ENCODE peak calls at places on chromosomes 12 and 14, in eight cellular contexts. L is stomach; C is right atrium auricular region; N is Panc1; J is psoas muscle; P is thyroid gland; U is mammary epithelial cell; W is CD8-positive, alpha-beta T cell. T is an unnamed sample. For H3K4me1, the result is how much of the 10 kb centered on the place peaks cover.

GRCh38 chr14:99576761-99577705 is 27.0 kb downstream of the CCDC85C start:
- DNase-seq in J (no peak), L (no peak), C (no peak), W (no peak), P (peak), N (no peak), U (no peak), T (no peak)

GRCh38 chr14:66361013-66361412 is 125.2 kb upstream of the CCDC196 start:
- DNase-seq in P (no peak), C (no peak), W (no peak), U (no peak), L (no peak), N (no peak), J (no peak), T (no peak)

GRCh38 chr14:103126088-103126872 is 3.0 kb downstream of the TNFAIP2 start:
- DNase-seq in J (peak), N (no peak), C (no peak), U (no peak), L (no peak), P (no peak), W (no peak), T (peak)

GRCh38 chr12:13229504-13229903 is 33.0 kb downstream of the EMP1 start:
- DNase-seq in J (no peak), P (no peak), W (no peak), N (no peak), C (no peak), L (no peak), U (no peak), T (no peak)

GRCh38 chr14:24351517-24351916 is 11.7 kb upstream of the RIPK3 start:
- DNase-seq in P (peak), L (no peak), W (no peak), N (no peak), U (peak), J (no peak), C (no peak), T (no peak)

GRCh38 chr12:123132951-123133619 is 17.8 kb downstream of the PITPNM2 start:
- DNase-seq in J (no peak), L (no peak), U (no peak), N (no peak), P (no peak), W (no peak), C (no peak), T (no peak)

GRCh38 chr12:42759622-42760273 is 170.2 kb upstream of the PRICKLE1 start:
- DNase-seq in J (peak), P (peak), C (peak), L (peak), W (no peak), U (no peak), N (no peak), T (peak)

GRCh38 chr14:69850086-69850735 is 29.0 kb upstream of the SMOC1 start:
- DNase-seq in N (no peak), J (peak), C (no peak), U (no peak), L (no peak), W (no peak), P (no peak), T (no peak)

GRCh38 chr12:48078901-48079300 is 27.0 kb downstream of the SENP1 start:
- DNase-seq in C (no peak), W (no peak), J (no peak), N (no peak), U (peak), P (no peak), L (no peak), T (no peak)

GRCh38 chr14:55530464-55530863 is 49.5 kb upstream of the KTN1 start:
- DNase-seq in L (no peak), J (no peak), W (no peak), U (no peak), C (no peak), N (no peak), P (no peak), T (no peak)

GRCh38 chr12:58416211-58416610 is 474.8 kb downstream of the ATP23 start:
- DNase-seq in L (no peak), U (peak), C (no peak), P (no peak), N (no peak), J (no peak), W (no peak), T (no peak)

DNA sequence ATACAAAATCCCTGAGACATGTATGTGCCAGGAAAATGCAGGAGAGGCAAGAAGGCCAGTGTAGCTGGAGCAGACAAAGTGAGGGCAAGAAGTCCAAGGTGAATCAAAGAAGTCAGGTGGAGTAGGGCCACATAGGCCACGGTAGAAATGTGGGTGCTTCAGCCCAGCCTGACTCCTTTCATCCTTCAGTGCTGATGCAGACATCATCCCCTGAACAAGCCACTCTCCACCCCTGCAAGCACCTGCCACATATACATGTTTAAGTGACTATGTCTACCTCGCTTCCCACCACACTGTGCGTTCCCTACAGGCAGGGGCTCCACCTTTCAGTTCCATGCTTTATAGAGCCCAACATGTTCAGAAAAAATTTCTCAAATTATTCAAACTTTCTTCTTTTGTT is 11.7 kb downstream of the SLC7A7 start:
- DNase-seq in N (no peak), W (no peak), U (no peak), P (no peak), J (no peak), C (no peak), L (no peak), T (no peak)
- H3K27ac ChIP-seq in N (no peak), W (no peak), U (no peak), P (no peak), J (no peak), C (no peak), L (no peak), T (no peak)

GRCh38 chr14:61563162-61563511 is 132.2 kb upstream of the HIF1A start:
- DNase-seq in P (no peak), J (no peak), U (no peak), C (peak), N (no peak), L (no peak), W (no peak), T (no peak)

GRCh38 chr14:61561144-61561543 is 134.2 kb upstream of the HIF1A start:
- DNase-seq in C (no peak), L (no peak), P (no peak), N (no peak), J (no peak), U (no peak), W (no peak), T (no peak)

GRCh38 chr14:61561657-61562276 is 133.5 kb upstream of the HIF1A start:
- DNase-seq in N (no peak), P (peak), J (peak), C (peak), W (no peak), L (peak), U (peak), T (peak)

GRCh38 chr14:61563880-61564622 is 131.3 kb upstream of the HIF1A start:
- DNase-seq in L (no peak), U (no peak), N (no peak), P (no peak), W (no peak), C (peak), J (no peak), T (no peak)

GRCh38 chr14:61562321-61563161 is 132.8 kb upstream of the HIF1A start:
- DNase-seq in N (no peak), U (peak), P (no peak), C (peak), W (no peak), L (no peak), J (no peak), T (no peak)
- H3K4me1 ChIP-seq in N (under half), U (half or more), P (half or more), C (under half), W (under half), L (under half), J (under half), T (under half)

GRCh38 chr14:68770553-68771286 is 22.1 kb downstream of the ZFP36L1 start:
- DNase-seq in J (peak), P (no peak), L (no peak), W (no peak), U (no peak), C (no peak), N (no peak), T (no peak)
- TF ChIP-seq CTCF in J (no peak), P (no peak), L (no peak), W (no peak), U (no peak), C (no peak), N (no peak), T (no peak)

GRCh38 chr14:104739026-104739425 is 13.9 kb upstream of the SIVA1 start:
- DNase-seq in N (no peak), C (no peak), W (no peak), L (no peak), U (no peak), P (no peak), J (no peak), T (peak)

GRCh38 chr14:104738375-104739019 is 14.4 kb upstream of the SIVA1 start:
- DNase-seq in J (no peak), N (no peak), W (no peak), C (no peak), L (no peak), U (no peak), P (no peak), T (no peak)

GRCh38 chr14:104741803-104742251 is 11.1 kb upstream of the SIVA1 start:
- DNase-seq in W (no peak), U (no peak), L (no peak), N (no peak), C (no peak), J (peak), P (no peak), T (no peak)

GRCh38 chr14:104741108-104741802 is 11.7 kb upstream of the SIVA1 start:
- DNase-seq in P (no peak), C (no peak), W (no peak), U (no peak), N (no peak), J (peak), L (no peak), T (peak)

DNA sequence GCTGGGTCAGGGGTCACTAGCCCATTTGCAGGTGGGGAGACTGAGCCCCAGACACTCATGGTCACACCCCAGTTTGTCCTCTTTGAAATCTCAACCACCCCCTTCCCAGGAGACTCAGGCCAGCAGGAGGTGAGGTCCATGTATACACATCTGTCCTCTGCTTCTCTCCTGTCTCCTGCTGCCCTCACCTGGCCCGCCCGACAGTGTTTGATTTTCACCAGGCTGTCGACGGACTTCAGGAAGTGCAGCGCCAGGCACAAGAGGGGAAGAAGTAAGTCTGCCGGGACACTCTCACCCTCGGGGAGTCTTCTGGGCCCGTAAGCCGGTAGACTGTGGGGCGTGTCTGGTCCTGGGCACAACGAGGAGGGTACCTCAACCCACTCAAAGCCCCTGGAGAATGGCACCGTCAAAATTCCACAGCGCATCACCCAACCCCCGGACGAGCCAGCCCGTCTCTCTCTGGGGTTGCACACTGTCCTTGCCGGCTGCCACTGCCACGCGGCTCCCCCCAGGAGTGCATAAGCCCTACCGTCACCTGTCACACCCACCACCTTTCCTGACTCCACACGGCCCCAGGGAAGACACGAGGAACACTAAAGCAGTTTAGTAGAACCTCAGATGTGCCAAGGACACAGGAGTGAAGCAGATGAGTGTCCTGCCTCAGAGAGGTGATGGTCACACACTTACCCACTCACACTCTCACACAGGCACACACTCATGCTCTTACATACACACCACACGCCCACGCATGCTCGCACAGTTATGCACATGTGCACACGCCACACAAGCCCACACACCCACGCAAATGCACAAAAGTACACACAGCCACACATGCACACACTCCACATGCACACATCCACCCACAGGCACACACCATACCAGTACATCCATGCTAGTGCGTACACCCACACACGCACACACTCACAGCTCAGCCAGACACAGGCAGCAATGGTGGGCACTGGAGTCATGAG is 13.1 kb upstream of the SIVA1 start:
- DNase-seq in L (no peak), J (no peak), W (no peak), U (no peak), N (no peak), C (no peak), P (no peak), T (no peak)
- H3K27ac ChIP-seq in L (no peak), J (peak), W (no peak), U (no peak), N (no peak), C (no peak), P (no peak), T (no peak)

GRCh38 chr12:2265461-2266167 is 212.8 kb downstream of the CACNA1C start:
- DNase-seq in W (no peak), J (no peak), P (no peak), L (no peak), C (no peak), N (no peak), U (no peak), T (no peak)

GRCh38 chr12:2267624-2268477 is 215.1 kb downstream of the CACNA1C start:
- DNase-seq in U (peak), C (no peak), J (peak), N (no peak), W (no peak), L (no peak), P (no peak), T (no peak)

GRCh38 chr12:2268478-2269286 is 215.9 kb downstream of the CACNA1C start:
- DNase-seq in N (no peak), J (no peak), W (no peak), U (peak), L (no peak), P (no peak), C (no peak), T (no peak)

GRCh38 chr12:2264622-2265306 is 212.0 kb downstream of the CACNA1C start:
- DNase-seq in L (no peak), N (no peak), J (peak), C (no peak), P (no peak), W (no peak), U (peak), T (no peak)

DNA sequence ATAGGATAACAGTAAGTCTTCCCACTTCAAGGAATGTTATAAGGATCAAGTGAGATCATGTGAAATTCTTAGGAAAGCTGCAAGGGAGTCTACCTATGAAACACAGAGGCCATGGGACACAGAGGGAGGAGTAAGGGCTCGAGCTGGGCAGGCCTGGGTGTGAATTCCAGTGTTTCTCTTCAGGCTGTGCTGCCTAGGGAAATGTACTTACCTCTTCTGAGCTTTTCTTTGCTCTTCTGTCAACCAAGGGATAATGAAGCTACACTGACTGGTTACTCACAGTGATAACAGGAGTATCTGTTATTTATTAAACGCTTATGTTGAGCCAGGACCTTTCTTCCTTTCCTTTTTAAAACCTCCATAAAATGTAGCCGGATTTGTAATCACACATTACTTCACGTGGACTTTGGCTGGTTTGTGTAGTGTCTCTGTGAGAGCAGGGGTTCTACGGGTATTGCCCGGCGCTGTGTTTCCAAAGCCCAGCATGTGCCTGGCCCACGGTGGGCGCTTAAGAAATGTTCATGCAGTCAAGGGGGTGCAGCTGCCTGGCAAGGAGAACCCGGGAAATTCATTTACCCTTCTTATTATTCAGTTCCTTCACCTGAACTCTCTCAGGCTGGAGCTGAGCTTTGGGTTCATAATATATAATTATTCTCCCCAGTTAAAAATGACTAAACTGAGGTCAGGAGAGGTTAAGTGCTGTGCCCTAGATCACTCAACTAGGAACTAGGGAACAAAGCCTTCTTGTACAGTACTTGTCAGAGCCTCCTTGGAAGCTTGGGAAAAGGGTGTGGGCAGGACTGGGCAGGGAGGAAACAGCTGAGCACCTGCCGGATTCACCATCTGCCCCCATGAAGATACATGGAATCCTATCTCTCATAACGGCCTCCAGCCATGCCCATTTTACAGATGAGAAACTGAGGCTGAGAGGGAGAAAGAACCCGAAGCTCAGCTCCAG is 214.2 kb downstream of the CACNA1C start:
- DNase-seq in P (no peak), C (no peak), U (peak), N (no peak), J (no peak), L (no peak), W (no peak), T (no peak)
- H3K4me1 ChIP-seq in P (under half), C (half or more), U (under half), N (under half), J (under half), L (under half), W (under half), T (under half)

DNA sequence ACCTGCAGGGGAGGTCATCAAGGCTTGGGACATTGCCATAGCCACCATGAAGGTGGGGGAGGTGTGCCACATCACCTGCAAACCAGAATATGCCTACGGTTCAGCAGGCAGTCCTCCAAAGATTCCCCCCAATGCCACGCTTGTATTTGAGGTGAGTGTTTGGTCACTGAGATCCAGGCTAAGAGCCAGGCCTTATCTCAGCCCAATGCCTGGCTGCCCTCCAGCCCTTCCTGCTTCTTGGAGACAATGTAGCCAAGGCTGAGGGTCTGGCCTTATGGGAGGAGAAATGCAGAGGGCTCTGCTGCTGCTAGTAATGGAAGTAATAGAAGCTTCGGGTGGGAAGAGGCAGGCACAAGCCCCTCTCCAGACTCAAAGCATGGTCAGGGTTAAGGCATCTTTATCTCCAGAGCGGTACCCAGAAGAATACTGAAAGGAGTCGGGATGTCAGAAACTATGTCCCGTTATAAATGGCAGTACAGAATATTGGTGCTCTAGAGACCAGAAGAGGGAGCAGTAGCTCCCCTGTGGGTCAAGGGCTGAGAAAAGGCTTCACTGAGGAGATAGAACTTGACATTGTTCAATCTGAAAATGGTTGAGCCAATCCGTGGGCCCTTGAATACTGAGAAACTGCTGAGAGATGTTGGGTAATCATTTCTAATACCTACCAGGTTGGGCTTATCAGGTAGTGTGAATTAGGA is 3.1 kb downstream of the FKBP4 start:
- DNase-seq in U (no peak), P (peak), C (no peak), L (peak), J (no peak), W (no peak), N (no peak), T (no peak)
- TF ChIP-seq CTCF in U (no peak), P (no peak), C (peak), L (no peak), J (no peak), W (no peak), N (no peak), T (no peak)

GRCh38 chr14:104968541-104969401 is 9.4 kb downstream of the AHNAK2 start:
- DNase-seq in L (no peak), N (no peak), W (no peak), U (peak), P (peak), C (no peak), J (peak), T (no peak)
- H3K27ac ChIP-seq in L (peak), N (peak), W (no peak), U (peak), P (peak), C (peak), J (no peak), T (peak)

T was measured in left lung.